ENCODE peak calls at places on chromosome 16, in four cellular contexts. T is left ventricle myocardium inferior, A is osteocyte, U is RWPE1. O is an unnamed sample.

GRCh38 chr16:89545831-89546574 is 14.5 kb upstream of the RPL13 start:
- DNase-seq in T (no peak), A (no peak), U (no peak), O (no peak)

GRCh38 chr16:85556456-85557082 is 56.6 kb upstream of the GSE1 start:
- DNase-seq in T (no peak), A (no peak), U (peak; percentile 71), O (no peak)

GRCh38 chr16:85398050-85398451 is 215.1 kb upstream of the GSE1 start:
- DNase-seq in T (peak; percentile 2), A (no peak), U (no peak), O (no peak)

GRCh38 chr16:50736448-50736847 is 5.4 kb upstream of the CYLD start:
- DNase-seq in T (no peak), A (no peak), U (no peak), O (no peak)

GRCh38 chr16:20331635-20332034 is 4.3 kb upstream of the GP2 start:
- DNase-seq in T (no peak), A (no peak), U (no peak), O (no peak)

GRCh38 chr16:71185366-71185765 is 45.2 kb downstream of the HYDIN start:
- DNase-seq in T (no peak), A (no peak), U (no peak), O (no peak)

GRCh38 chr16:84478172-84478948 is 26.1 kb downstream of the MEAK7 start:
- DNase-seq in T (no peak), A (peak; percentile 51), U (peak; percentile 26), O (peak; percentile 47)

GRCh38 chr16:85444879-85445778 is 168.0 kb upstream of the GSE1 start:
- DNase-seq in T (no peak), A (no peak), U (no peak), O (no peak)

GRCh38 chr16:56932588-56933265 is 785 bp downstream of the HERPUD1 start:
- DNase-seq in T (peak; percentile 82), A (no peak), U (peak; percentile 61), O (peak; percentile 73)

GRCh38 chr16:72427001-72427785 is 255.2 kb upstream of the PMFBP1 start:
- DNase-seq in T (no peak), A (no peak), U (no peak), O (no peak)

GRCh38 chr16:27777527-27777926 is 227.6 kb downstream of the KATNIP start:
- DNase-seq in T (no peak), A (no peak), U (no peak), O (no peak)

GRCh38 chr16:27778171-27778925 is 228.4 kb downstream of the KATNIP start:
- DNase-seq in T (no peak), A (no peak), U (no peak), O (no peak)

GRCh38 chr16:27780468-27781194 is 230.7 kb downstream of the KATNIP start:
- DNase-seq in T (no peak), A (no peak), U (no peak), O (no peak)

GRCh38 chr16:27779719-27780161 is 229.8 kb downstream of the KATNIP start:
- DNase-seq in T (no peak), A (no peak), U (peak; percentile 56), O (no peak)

GRCh38 chr16:27778926-27779570 is 229.1 kb downstream of the KATNIP start:
- DNase-seq in T (no peak), A (no peak), U (no peak), O (no peak)
- TF ChIP-seq CTCF in T (no peak), A (no peak), U (no peak), O (no peak)

GRCh38 chr16:2785101-2785991 is 2.0 kb downstream of the PRSS33 start:
- DNase-seq in T (no peak), A (no peak), U (no peak), O (no peak)
- TF ChIP-seq CTCF in T (no peak), A (no peak), U (peak; percentile 33), O (no peak)

GRCh38 chr16:31455601-31456314 is 3.5 kb upstream of the ARMC5 start:
- DNase-seq in T (no peak), A (no peak), U (no peak), O (no peak)
- TF ChIP-seq CTCF in T (peak; percentile 32), A (peak; percentile 38), U (no peak), O (peak; percentile 54)

GRCh38 chr16:30829130-30830071 is 42.4 kb upstream of the ZNF629 start:
- DNase-seq in T (no peak), A (no peak), U (no peak), O (no peak)
- TF ChIP-seq CTCF in T (peak; percentile 16), A (no peak), U (no peak), O (peak; percentile 18)

DNA sequence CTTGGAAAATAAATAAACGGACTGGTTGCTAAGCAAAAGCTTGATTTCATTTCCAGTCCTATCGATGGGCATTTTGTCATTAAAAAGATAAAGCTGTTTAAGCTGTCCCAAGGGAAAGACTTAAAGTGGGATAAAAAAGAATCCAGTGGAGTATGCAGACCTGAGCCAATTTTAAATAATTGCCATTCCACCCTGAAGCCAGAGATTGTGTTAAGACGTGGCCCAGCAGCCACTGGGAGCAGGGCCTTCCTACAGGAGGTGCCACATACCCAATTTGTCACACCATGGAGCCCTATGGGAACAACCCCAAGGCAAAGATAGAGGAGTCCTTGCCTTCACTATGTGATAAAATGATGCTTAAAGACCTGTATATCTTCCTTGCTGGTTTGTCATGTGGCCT is 183.7 kb upstream of the CDH11 start:
- DNase-seq in T (no peak), A (no peak), U (no peak), O (no peak)
- TF ChIP-seq CTCF in T (no peak), A (no peak), U (no peak), O (no peak)

DNA sequence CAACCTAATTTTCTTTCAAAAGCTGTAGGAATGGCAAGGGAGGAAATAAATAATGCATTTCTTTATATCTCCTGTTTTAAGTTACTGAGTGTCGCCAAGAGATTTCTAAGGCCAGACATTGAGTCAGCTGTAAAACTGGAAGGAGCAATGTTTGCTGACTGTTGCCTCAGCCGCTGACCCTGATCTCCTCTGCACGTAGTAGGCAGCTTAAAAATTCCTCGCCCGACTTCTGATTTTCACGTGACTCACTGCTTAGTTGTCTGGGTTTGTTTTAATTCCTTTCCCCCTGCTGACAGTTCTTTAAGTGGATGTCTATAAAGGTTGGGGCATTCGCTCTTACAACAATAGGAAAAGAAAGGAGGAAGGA is 100.6 kb downstream of the WWOX start:
- DNase-seq in T (no peak), A (no peak), U (no peak), O (no peak)
- TF ChIP-seq CTCF in T (no peak), A (no peak), U (no peak), O (no peak)

DNA sequence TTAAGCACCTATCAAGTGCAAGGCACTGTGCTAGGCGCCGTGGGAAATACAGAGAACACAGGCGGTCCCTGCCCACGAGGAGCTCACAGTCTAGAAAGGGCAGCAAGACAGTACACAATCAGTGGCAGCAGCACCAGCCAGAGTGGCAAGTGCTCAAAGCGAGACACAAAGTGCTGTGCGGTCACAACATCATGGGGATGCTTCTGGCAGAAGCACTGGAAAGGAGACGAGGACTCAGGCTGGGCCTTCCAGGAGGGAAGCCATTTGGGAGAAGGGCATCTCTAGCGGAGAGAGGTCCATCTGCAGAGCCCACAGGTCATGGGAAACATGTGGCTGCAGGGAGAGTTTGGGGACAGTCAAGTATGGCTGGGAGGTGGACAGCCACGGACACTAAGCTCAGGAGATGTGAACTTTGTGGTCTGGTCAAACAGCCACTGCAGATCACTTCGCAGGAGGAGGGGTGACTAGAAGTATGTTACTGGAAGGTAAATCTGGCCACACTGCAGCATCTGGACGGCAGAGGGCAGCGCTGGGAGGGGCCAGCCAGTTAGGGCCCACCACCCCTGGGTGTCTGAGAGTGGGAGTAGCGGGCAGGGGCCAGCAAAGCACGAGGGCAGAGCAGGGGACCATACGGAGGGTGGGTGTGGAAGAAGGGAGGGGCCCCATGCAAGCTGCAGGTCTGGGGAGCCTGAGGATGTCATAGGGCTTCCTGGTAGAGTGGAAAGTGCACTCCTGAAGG is 71.1 kb downstream of the N4BP1 start:
- DNase-seq in T (no peak), A (peak; percentile 56), U (no peak), O (no peak)
- TF ChIP-seq CTCF in T (peak; percentile 50), A (peak; percentile 39), U (no peak), O (peak; percentile 55)

DNA sequence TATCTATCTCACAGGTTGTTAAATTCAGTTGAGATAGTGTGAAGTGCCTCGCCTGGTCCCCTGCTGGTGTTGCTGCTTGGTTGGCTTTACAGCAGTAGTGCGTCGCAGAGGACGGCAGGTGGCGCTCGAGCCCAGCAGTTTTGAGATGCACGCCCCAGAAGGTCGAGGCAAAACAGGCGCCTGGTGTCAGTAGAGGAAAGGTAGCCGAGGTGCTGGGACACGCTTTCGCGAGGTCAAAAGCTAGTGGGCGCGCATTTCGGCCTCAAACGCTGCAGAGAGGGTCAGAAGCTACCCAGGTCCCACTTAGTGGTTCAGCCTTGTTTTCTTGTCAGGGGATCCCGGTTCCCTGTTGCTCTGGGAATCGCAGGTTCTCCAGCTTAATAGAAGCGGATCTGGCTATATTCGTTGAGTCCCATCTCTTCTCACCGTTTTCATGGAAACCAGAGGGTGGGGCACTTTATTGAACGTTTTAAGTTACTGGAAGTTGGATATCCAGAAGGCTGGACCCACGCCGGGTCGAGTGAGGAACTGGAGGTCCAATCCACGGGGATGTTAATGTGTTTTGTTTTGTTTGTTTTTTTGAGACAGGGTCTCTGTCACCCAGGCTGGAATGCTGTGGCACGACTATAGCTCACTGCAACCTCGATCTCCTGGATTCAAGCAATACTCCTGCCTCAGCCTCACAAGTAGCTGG is 10.3 kb upstream of the ZFP90 start:
- DNase-seq in T (peak; percentile 84), A (peak; percentile 93), U (peak; percentile 81), O (peak; percentile 84)
- TF ChIP-seq CTCF in T (peak; percentile 96), A (peak; percentile 97), U (peak; percentile 96), O (peak; percentile 96)

DNA sequence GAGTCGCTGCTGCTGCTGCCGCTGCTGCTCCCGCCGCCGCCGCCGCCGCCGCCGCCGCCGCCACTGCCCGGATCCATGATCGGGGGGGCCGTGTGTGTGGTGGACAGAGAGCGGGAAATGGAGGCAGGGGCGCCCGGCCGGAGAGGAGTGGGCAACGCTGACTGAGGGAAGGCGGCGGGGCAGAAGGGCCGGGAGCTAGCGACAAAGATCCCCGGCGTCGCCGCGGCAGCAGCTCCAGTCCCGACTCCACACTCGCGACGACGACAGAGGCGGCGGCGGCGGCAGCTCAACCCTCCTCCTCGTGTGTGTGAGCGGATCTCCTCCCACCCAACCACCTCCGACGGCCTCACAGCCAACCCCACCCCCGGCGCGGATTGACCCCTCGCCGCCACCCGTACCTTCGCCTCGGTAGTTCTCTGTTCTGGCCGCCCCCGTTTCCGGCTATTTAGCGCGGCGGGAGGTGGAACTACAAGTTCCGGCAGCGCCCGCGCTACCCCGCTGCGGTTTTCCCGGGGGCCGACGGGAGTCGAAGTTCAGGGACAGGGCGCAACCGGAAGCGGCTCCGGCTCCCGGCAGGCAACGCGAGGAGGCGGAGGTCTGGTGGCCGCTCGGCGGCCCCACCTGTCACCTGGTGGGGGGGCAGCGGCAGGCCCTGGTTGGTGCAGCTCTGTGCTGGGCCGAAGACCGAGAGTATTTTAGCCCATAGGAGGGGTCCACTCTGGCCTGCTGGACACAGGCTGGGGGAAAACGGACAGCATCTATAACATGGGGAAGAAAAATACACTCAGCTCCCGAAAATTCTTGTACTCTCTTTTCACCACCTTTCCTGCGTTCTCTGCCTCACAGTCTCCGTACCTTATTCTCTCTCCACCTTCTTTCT is at the start of gene GSPT1:
- DNase-seq in T (peak; percentile 100), A (peak; percentile 99), U (peak; percentile 93), O (peak; percentile 100)
- TF ChIP-seq CTCF in T (peak; percentile 23), A (no peak), U (no peak), O (peak; percentile 20)

GRCh38 chr16:187330-187729 is 7.1 kb downstream of the HBQ1 start:
- DNase-seq in T (no peak), A (no peak), U (no peak), O (no peak)

GRCh38 chr16:189604-190186 is 9.4 kb downstream of the HBQ1 start:
- DNase-seq in T (no peak), A (no peak), U (no peak), O (no peak)

GRCh38 chr16:191783-192294 is 11.6 kb downstream of the HBQ1 start:
- DNase-seq in T (no peak), A (no peak), U (no peak), O (no peak)

GRCh38 chr16:185691-186090 is 5.4 kb downstream of the HBQ1 start:
- DNase-seq in T (no peak), A (no peak), U (no peak), O (no peak)

GRCh38 chr16:188674-189073 is 8.4 kb downstream of the HBQ1 start:
- DNase-seq in T (no peak), A (no peak), U (no peak), O (no peak)
- TF ChIP-seq CTCF in T (no peak), A (peak; percentile 16), U (no peak), O (peak; percentile 17)